ENCODE peak calls at places on chromosomes 12 and 14, in five cellular contexts. F is CD4-positive, alpha-beta T cell; H is fibroblast of the aortic adventitia; N is pancreas; B is right lobe of liver. W is an unnamed sample.

GRCh38 chr12:49357099-49357678 is 10.1 kb upstream of the SPATS2 start:
- DNase-seq in F (no peak), H (peak), B (no peak), N (no peak), W (no peak)

GRCh38 chr12:106118-106561 is 39.6 kb downstream of the IQSEC3 start:
- DNase-seq in H (no peak), B (no peak), F (no peak), N (no peak), W (no peak)

GRCh38 chr12:48045061-48045846 is 41.0 kb upstream of the COL2A1 start:
- DNase-seq in F (no peak), N (no peak), B (no peak), H (no peak), W (no peak)

GRCh38 chr12:26614217-26614616 is 218.8 kb downstream of the ITPR2 start:
- DNase-seq in H (peak), B (no peak), F (no peak), N (no peak), W (no peak)

GRCh38 chr14:91067186-91067585 is 6.7 kb upstream of the RPS6KA5 start:
- DNase-seq in F (peak), N (no peak), H (no peak), B (no peak), W (no peak)

GRCh38 chr12:38527631-38528030 is 211.1 kb downstream of the ALG10B start:
- DNase-seq in H (no peak), N (no peak), B (no peak), F (no peak), W (no peak)

GRCh38 chr14:74611672-74612345 is at the start of gene LTBP2:
- DNase-seq in B (no peak), F (no peak), H (peak), N (no peak), W (no peak)

GRCh38 chr12:127596881-127597280 is 670.1 kb upstream of the TMEM132C start:
- DNase-seq in H (no peak), F (no peak), B (no peak), N (no peak), W (no peak)

GRCh38 chr14:60090864-60091519 is 731 bp upstream of the PCNX4 start:
- DNase-seq in H (peak), N (no peak), B (no peak), F (peak), W (no peak)

GRCh38 chr14:20697273-20698017 is 8.9 kb downstream of the ANG start:
- DNase-seq in B (no peak), N (no peak), H (peak), F (peak), W (no peak)

GRCh38 chr14:75334191-75335051 is 55.8 kb downstream of the FOS start:
- DNase-seq in H (peak), B (peak), F (peak), N (no peak), W (no peak)

GRCh38 chr12:7859552-7859951 is 13.2 kb downstream of the SLC2A14 start:
- DNase-seq in H (peak), F (no peak), B (no peak), N (no peak), W (no peak)

GRCh38 chr12:110176745-110177144 is 52.6 kb downstream of the IFT81 start:
- DNase-seq in B (no peak), H (peak), F (no peak), N (no peak), W (no peak)

GRCh38 chr14:99753225-99754140 is 39.7 kb upstream of the EML1 start:
- DNase-seq in H (no peak), F (no peak), B (peak), N (no peak), W (no peak)

GRCh38 chr12:43976027-43976426 is 140.1 kb downstream of the TMEM117 start:
- DNase-seq in B (no peak), H (peak), F (no peak), N (no peak), W (no peak)

GRCh38 chr14:104891121-104891551 is 26.1 kb downstream of the CEP170B start:
- DNase-seq in H (no peak), N (peak), B (no peak), F (no peak), W (no peak)

GRCh38 chr12:55733021-55733555 is 4.3 kb upstream of the CD63 start:
- DNase-seq in B (no peak), H (no peak), F (no peak), N (no peak), W (no peak)

GRCh38 chr14:95935228-95935822 is 58.7 kb downstream of the TUNAR start:
- DNase-seq in F (no peak), H (peak), B (no peak), N (no peak), W (no peak)

GRCh38 chr12:67456281-67456918 is 187.2 kb downstream of the CAND1 start:
- DNase-seq in N (no peak), F (no peak), B (no peak), H (peak), W (no peak)

GRCh38 chr14:77714926-77715325 is 7.0 kb downstream of the SLIRP start:
- DNase-seq in B (no peak), N (no peak), H (no peak), F (no peak), W (no peak)

GRCh38 chr14:106207316-106207715 is 680.9 kb downstream of the TMEM121 start:
- DNase-seq in N (no peak), B (no peak), H (no peak), F (no peak), W (no peak)

GRCh38 chr12:76866726-76867125 is 12.1 kb downstream of the CSRP2 start:
- DNase-seq in F (no peak), N (no peak), B (no peak), H (peak), W (no peak)

GRCh38 chr14:25009891-25010290 is 40.1 kb downstream of the STXBP6 start:
- DNase-seq in F (no peak), H (peak), B (no peak), N (no peak), W (no peak)

GRCh38 chr12:63922446-63922845 is 77.9 kb downstream of the SRGAP1 start:
- DNase-seq in H (peak), F (no peak), B (no peak), N (no peak), W (no peak)

GRCh38 chr12:1655225-1655788 is 26.3 kb downstream of the WNT5B start:
- DNase-seq in F (no peak), H (no peak), B (no peak), N (no peak), W (no peak)

GRCh38 chr12:130687190-130687589 is 28.9 kb downstream of the RIMBP2 start:
- DNase-seq in B (no peak), H (no peak), N (no peak), F (no peak), W (no peak)

GRCh38 chr12:47686645-47687240 is 19.1 kb downstream of the RPAP3 start:
- DNase-seq in H (peak), B (no peak), N (no peak), F (peak), W (no peak)

GRCh38 chr12:19506497-19506896 is 67.2 kb downstream of the AEBP2 start:
- DNase-seq in F (no peak), B (no peak), N (no peak), H (peak), W (no peak)

GRCh38 chr12:19507823-19508222 is 68.5 kb downstream of the AEBP2 start:
- DNase-seq in F (no peak), H (peak), N (no peak), B (no peak), W (no peak)
- TF ChIP-seq CTCF in F (no peak), H (peak), N (no peak), B (peak), W (peak)

GRCh38 chr12:125734137-125734536 is 668.9 kb downstream of the AACS start:
- DNase-seq in N (no peak), B (no peak), H (no peak), F (no peak), W (no peak)
- TF ChIP-seq CTCF in N (no peak), B (no peak), H (no peak), F (no peak), W (no peak)

GRCh38 chr12:131713349-131713748 is 2.5 kb downstream of the SFSWAP start:
- DNase-seq in F (no peak), H (no peak), N (no peak), B (no peak), W (no peak)
- TF ChIP-seq CTCF in F (no peak), H (no peak), N (no peak), B (no peak), W (no peak)

DNA sequence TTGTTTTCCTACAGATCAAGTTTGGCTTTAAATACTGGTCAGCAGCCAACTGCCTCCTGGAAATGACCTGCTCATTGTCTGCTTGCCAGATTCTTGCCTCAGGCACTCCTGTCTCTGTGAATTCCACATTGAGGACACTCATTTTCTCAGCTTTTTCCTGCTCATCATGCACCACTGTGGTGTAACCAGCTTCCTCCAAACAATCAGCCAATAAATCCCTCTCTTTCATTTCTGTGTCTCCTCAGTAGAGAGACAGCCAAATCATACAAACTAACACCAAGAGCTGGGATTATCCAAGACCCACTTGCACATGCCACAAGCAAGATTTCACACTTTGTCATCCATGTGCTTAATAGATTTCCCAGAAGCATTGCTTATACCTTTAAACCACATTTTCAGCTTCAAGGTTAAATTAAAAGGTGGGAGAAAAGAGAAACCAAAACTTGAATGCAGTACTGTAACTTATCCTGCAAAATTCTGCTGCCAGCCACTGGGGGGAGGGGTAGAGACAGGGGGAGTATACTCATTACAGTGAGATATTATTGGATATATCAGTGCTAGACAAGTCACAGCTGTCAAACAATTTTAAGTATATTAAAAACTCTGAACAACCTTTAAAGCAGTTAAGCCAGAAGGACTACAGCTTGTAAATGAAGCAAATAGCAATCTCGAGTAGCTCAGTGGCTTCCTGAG is 105.0 kb downstream of the PPP2R5E start:
- DNase-seq in N (no peak), B (peak), F (peak), H (peak), W (no peak)
- TF ChIP-seq CTCF in N (no peak), B (peak), F (no peak), H (peak), W (peak)

DNA sequence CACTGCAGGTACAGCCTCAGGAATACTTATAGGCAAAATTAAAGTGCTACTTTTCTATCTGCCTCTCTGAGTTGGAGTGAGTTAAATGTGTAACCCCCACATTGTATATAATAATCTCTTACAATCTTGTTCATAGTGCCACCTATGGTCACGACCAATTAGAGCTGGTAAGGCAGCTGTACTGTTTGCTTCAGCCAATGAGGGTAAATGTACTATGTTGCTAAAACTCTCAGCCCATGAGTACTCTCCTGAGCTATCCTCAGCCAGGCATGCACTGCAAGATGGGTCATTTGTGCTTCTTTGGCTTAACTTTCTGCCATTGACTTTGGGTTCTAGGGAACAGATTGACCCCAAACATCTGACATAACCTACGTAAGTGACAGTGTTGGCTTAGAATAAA is 15.0 kb upstream of the MDM2 start:
- DNase-seq in N (no peak), B (no peak), H (no peak), F (no peak), W (no peak)
- TF ChIP-seq CTCF in N (no peak), B (no peak), H (no peak), F (no peak), W (no peak)

DNA sequence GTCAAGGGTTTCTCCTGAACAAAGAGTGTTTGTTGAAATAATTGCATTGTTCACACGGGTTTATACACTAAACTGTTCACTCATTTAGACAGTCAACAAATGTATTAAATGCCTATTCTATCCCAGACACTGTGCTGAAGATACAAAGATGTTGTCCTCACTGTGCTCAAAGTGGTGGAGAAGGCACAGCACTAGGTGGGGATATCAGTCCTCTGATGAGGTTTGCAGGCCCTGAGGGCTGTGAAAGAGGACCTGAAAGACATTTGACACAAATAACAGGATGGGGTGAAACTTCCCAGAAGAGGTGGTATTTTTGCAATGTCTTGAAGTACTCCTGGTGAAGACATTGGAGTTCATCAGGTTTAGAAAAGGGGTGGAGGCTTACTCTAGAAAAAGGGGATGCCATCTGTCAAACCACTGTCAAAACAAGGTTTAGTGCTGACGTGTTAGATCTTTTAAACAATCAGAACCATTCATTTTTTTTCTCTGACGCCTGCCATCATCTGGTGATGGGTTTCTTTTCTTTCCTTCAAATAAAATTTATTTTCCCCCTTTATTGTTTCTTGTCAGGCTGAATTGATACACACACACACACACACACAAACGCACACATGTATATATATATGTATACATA is 69.5 kb downstream of the ACSS3 start:
- DNase-seq in F (no peak), N (no peak), H (no peak), B (no peak), W (no peak)
- TF ChIP-seq CTCF in F (no peak), N (no peak), H (no peak), B (peak), W (no peak)

DNA sequence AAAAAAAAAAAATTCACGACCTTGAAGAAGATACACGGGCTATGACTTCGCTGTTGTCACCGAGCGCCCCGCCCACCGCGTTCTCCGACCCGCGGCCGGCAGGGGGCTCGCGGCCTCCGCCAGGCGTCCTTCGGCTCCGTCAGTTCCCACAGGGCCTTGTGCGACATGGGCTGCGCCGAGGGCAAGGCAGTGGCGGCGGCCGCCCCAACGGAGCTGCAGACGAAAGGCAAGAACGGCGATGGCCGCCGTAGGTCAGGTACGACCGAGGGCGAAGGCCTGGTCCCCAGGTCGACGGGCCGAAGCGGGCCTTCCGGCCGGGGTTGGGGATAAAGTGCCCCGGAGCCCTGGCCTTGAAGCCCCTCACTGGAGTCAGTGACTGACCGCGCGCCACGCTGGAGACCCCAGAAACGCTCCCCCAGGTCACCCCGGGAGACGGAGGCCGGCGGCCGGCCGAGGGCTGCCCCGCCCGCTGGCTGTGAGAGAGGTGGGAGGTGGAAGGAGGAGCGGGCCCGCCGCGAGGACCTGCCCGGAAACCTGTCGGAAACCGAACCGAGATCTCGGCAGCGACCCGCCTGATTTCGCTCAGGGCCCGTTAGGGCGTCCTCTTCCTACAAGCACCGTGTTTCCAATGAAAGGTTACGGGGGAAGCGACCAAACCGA is at the start of gene TXNRD1:
- DNase-seq in B (peak), F (peak), N (peak), H (peak), W (peak)
- TF ChIP-seq CTCF in B (peak), F (peak), N (peak), H (peak), W (peak)

GRCh38 chr12:116278259-116278595 is 734 bp upstream of the MED13L start:
- DNase-seq in B (no peak), H (no peak), N (no peak), F (no peak), W (no peak)

GRCh38 chr12:116274552-116275375 is 2.7 kb downstream of the MED13L start:
- DNase-seq in B (no peak), F (no peak), N (no peak), H (no peak), W (no peak)

GRCh38 chr12:116276433-116277216 is 868 bp downstream of the MED13L start:
- DNase-seq in N (peak), F (peak), H (peak), B (peak), W (peak)

GRCh38 chr12:116277393-116278258 is at the start of gene MED13L:
- DNase-seq in N (peak), B (peak), F (peak), H (peak), W (peak)

GRCh38 chr12:116273813-116274551 is 3.5 kb downstream of the MED13L start:
- DNase-seq in B (no peak), F (no peak), H (no peak), N (no peak), W (no peak)
- TF ChIP-seq CTCF in B (no peak), F (no peak), H (no peak), N (no peak), W (no peak)

GRCh38 chr12:111788178-111788654 is 21.5 kb downstream of the ALDH2 start:
- DNase-seq in N (peak), B (peak), F (no peak), H (peak), W (no peak)
- TF ChIP-seq CTCF in N (no peak), B (peak), F (no peak), H (peak), W (peak)

GRCh38 chr12:53829130-53829529 is 77.4 kb upstream of the CISTR start:
- DNase-seq in N (no peak), B (no peak), F (no peak), H (no peak), W (no peak)
- TF ChIP-seq CTCF in N (no peak), B (no peak), F (no peak), H (no peak), W (no peak)